ENCODE peak calls at places on chromosome 14, in six cellular contexts. I, M, H, W, J and O are unnamed samples.

GRCh38 chr14:61455351-61455750 is 134.0 kb downstream of the PRKCH start:
- DNase-seq in J (no peak), W (no peak), I (no peak), H (no peak), M (no peak), O (no peak)

GRCh38 chr14:88551936-88552565 is 2.8 kb downstream of the PTPN21 start:
- DNase-seq in M (no peak), H (peak), I (peak), J (no peak), W (no peak), O (no peak)

GRCh38 chr14:74853581-74853980 is 22.4 kb downstream of the PROX2 start:
- DNase-seq in M (no peak), H (no peak), I (no peak), W (no peak), J (no peak), O (no peak)

GRCh38 chr14:68734231-68734732 is 58.6 kb downstream of the ZFP36L1 start:
- DNase-seq in W (no peak), J (no peak), H (no peak), I (peak), M (no peak), O (no peak)

GRCh38 chr14:73026243-73026844 is 562 bp downstream of the ZFYVE1 start:
- DNase-seq in I (no peak), J (no peak), M (no peak), H (no peak), W (no peak), O (peak)

GRCh38 chr14:70156602-70157001 is 32.1 kb downstream of the SLC8A3 start:
- DNase-seq in J (no peak), I (no peak), M (no peak), H (no peak), W (no peak), O (no peak)

GRCh38 chr14:47674546-47675238 is 713 bp downstream of the MDGA2 start:
- DNase-seq in M (no peak), H (no peak), J (no peak), W (no peak), I (no peak), O (peak)

GRCh38 chr14:50670196-50670875 is 2.2 kb upstream of the SAV1 start:
- DNase-seq in J (no peak), I (peak), M (no peak), H (no peak), W (no peak), O (no peak)

GRCh38 chr14:73424453-73424852 is 33.9 kb downstream of the NUMB start:
- DNase-seq in J (no peak), I (peak), W (no peak), H (no peak), M (no peak), O (no peak)

GRCh38 chr14:35285991-35286564 is 6.1 kb upstream of the PSMA6 start:
- DNase-seq in W (no peak), J (no peak), H (no peak), M (no peak), I (no peak), O (no peak)

GRCh38 chr14:61376314-61376713 is 54.9 kb downstream of the PRKCH start:
- DNase-seq in I (no peak), M (no peak), H (no peak), J (no peak), W (no peak), O (no peak)

GRCh38 chr14:79011920-79012204 is 841.7 kb downstream of the NRXN3 start:
- DNase-seq in J (no peak), M (no peak), W (no peak), H (no peak), I (no peak), O (no peak)

GRCh38 chr14:90773196-90773486 is 43.1 kb downstream of the TTC7B start:
- DNase-seq in W (no peak), H (no peak), M (no peak), J (no peak), I (no peak), O (no peak)

GRCh38 chr14:68279777-68280233 is 460.2 kb downstream of the RAD51B start:
- DNase-seq in J (no peak), W (no peak), H (no peak), I (no peak), M (no peak), O (no peak)

GRCh38 chr14:53389207-53389606 is 236.1 kb upstream of the DDHD1 start:
- DNase-seq in H (peak), M (no peak), W (no peak), I (peak), J (no peak), O (no peak)

GRCh38 chr14:91793704-91794103 is 61.8 kb upstream of the CATSPERB start:
- DNase-seq in H (no peak), W (no peak), I (no peak), M (no peak), J (no peak), O (no peak)

GRCh38 chr14:52801014-52801708 is 9.8 kb upstream of the GNPNAT1 start:
- DNase-seq in W (no peak), H (peak), J (no peak), I (peak), M (no peak), O (no peak)

GRCh38 chr14:76773188-76773885 is 12.1 kb downstream of the VASH1 start:
- DNase-seq in I (peak), M (peak), H (peak), W (no peak), J (peak), O (no peak)
- TF ChIP-seq CTCF in I (peak), M (no peak), H (peak), W (no peak), J (no peak), O (no peak)

DNA sequence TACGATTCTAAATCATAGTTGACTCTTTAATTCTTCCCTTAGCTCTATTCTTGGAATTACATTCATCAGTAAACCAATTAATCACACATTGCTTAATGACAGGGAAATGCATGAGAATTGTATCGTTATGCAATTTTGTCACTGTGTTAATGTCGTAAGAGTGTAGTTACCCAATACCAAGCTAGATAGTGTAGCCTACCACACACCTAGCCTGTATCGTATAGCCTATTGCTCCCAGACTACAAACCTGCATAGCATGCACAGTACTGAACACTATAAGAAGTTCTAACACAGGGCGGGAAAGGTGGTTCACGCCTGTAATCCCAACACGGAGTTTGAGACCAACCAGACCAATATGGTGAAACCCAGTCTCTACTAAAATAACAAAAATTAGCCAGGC is 24.7 kb downstream of the HNRNPC start:
- DNase-seq in I (no peak), W (no peak), M (no peak), H (peak), J (no peak), O (no peak)
- TF ChIP-seq CTCF in I (no peak), W (no peak), M (no peak), H (no peak), J (no peak), O (no peak)

GRCh38 chr14:103002578-103003350 is 54.6 kb downstream of the CDC42BPB start:
- DNase-seq in J (peak), M (no peak), I (no peak), W (no peak), H (no peak), O (no peak)
- TF ChIP-seq CTCF in J (no peak), M (no peak), I (peak), W (no peak), H (no peak), O (no peak)

GRCh38 chr14:99479903-99480855 is 480 bp downstream of the SETD3 start:
- DNase-seq in H (peak), W (peak), I (peak), M (peak), J (peak), O (no peak)
- TF ChIP-seq CTCF in H (peak), W (peak), I (peak), M (peak), J (no peak), O (no peak)

GRCh38 chr14:39576258-39576657 is 144.0 kb upstream of the FBXO33 start:
- DNase-seq in J (no peak), W (no peak), H (no peak), I (no peak), M (no peak), O (no peak)

GRCh38 chr14:39582028-39582654 is 149.9 kb upstream of the FBXO33 start:
- DNase-seq in M (no peak), I (no peak), H (no peak), J (no peak), W (no peak), O (no peak)

GRCh38 chr14:39576726-39577125 is 144.5 kb upstream of the FBXO33 start:
- DNase-seq in M (no peak), W (no peak), H (peak), I (no peak), J (no peak), O (no peak)

GRCh38 chr14:39581474-39581873 is 149.2 kb upstream of the FBXO33 start:
- DNase-seq in W (no peak), J (no peak), M (no peak), I (no peak), H (peak), O (no peak)
- TF ChIP-seq CTCF in W (no peak), J (no peak), M (no peak), I (no peak), H (peak), O (no peak)

DNA sequence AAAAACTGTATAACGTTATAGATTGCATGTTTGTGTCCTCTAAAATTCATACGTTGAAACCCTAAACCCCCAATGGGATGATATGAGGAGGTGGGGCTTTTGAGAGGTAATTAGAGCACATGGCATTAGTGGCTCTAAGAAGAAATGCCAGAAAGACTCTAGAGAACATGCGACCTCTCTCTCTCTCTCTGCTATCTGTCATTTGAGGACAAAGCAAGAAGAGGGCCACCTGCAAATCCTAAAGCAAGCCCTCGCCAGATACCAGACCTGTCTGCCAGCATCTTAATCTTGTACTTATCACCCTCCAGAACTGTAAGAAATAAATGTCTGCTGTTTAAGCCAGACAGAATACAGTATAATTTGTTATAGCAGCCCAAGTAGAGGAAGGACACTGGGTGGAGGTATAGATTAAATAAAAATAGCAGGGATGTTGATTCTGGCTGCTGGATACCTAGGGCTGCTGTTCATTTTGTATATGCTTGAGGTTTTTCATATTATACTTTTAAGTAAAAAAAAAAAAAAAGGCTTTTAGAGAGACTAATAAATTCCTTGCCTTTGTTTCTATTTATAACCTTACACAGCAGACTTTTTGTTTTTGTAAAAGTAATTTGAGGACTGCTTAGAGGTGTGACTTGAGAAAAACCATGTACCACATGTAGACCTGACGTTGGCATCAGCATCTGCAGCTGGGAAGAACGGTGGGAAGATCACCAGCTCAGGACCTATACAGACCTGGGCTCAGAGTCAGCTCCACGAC is 26.9 kb downstream of the MOK start:
- DNase-seq in M (no peak), I (peak), W (no peak), J (no peak), H (peak), O (no peak)
- TF ChIP-seq CTCF in M (no peak), I (no peak), W (no peak), J (no peak), H (no peak), O (no peak)

DNA sequence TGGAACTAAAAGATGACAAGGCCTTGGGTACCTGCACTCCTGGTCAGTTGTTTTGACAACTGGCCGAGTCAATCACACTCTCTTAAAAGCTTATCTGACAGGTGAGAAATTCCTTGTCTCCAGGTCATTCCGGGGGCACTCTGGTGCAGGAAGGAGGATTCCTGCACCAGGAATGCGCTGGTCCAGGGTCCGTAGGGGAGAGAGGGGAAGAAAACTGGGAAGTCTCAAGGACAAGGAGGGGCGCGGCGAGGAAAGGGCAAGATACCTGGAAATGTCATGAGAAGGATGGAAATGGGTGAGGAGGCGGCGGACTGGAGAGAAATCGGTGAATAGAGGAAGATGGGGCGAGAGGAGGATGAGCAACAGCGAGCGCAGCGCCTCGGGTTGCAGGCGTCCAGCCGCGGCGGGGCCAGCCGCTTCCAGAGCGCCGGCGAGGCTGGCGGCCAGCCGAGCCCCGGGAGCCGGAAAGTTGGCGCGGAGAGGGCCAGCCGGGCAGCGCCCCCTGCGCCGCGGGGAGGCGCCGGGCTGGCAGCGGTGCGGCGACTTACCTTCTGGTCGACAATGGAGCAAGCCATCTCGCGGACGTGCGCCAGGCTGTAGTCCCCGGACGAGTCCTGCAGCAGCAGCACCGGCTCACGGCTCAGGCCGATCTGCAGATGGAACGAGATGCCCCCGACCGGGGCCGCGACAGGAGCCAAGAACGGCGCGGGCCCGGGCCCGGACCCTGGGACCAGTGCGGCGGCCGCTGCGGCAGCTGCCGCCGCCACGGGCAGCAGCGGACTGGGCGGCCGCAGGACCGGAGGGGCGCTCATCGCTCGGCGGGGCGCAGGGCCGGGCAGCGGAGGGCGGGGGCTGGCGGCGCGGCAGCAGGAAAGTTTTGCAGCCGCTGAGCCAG is 699 bp downstream of the PRKD1 start:
- DNase-seq in J (peak), I (peak), M (peak), W (no peak), H (peak), O (peak)
- TF ChIP-seq CTCF in J (peak), I (peak), M (peak), W (no peak), H (no peak), O (no peak)

DNA sequence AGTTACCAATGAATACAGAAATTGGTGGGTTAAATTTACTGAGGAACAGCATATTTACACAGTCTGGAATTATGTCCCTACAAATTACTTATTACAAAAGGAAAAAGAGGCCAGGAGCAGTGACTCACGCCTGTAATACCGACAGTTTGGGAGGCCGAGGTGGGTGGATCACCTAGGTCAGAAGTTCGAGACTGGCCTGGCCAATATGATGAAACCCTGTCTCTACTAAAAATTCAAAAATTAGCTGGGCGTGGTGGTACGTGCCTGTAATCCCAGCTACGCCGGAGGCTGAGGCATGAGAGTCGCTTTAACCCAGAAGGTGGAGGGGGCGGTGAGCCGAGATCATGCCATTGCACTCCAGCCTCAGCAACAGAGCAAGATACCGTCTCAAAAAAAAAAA is 52.6 kb downstream of the HECTD1 start:
- DNase-seq in H (peak), W (no peak), M (no peak), J (no peak), I (no peak), O (no peak)
- TF ChIP-seq CTCF in H (no peak), W (no peak), M (no peak), J (no peak), I (no peak), O (no peak)